ENCODE peak calls at places on chromosomes 5 and 9, in seven cellular contexts. V is transverse colon, N is HCT116, Z is K562, U is Panc1, J is stomach, C is prostate gland. K is an unnamed sample.

GRCh38 chr5:67289763-67290521 is 93.3 kb upstream of the CD180 start:
- DNase-seq in U (no peak), Z (no peak), V (peak), J (no peak), C (no peak), N (no peak), K (no peak)

GRCh38 chr5:98365126-98365525 is 408.3 kb upstream of the RGMB start:
- DNase-seq in U (no peak), J (peak), N (no peak), V (peak), Z (no peak), C (no peak), K (no peak)

GRCh38 chr9:68507098-68507795 is 33.4 kb downstream of the TMEM252 start:
- DNase-seq in U (no peak), C (no peak), V (no peak), Z (peak), J (no peak), N (peak), K (no peak)

GRCh38 chr5:131899686-131900085 is 45.8 kb downstream of the MEIKIN start:
- DNase-seq in N (no peak), V (no peak), J (no peak), Z (no peak), C (no peak), U (no peak), K (no peak)

GRCh38 chr9:98964201-98964600 is 20.5 kb downstream of the COL15A1 start:
- DNase-seq in C (no peak), Z (no peak), U (no peak), V (no peak), N (no peak), J (no peak), K (no peak)

GRCh38 chr5:56479701-56480304 is 246.7 kb upstream of the ANKRD55 start:
- DNase-seq in Z (no peak), C (no peak), N (no peak), U (no peak), V (no peak), J (no peak), K (no peak)

GRCh38 chr9:133470988-133471387 is 7.9 kb downstream of the SLC2A6 start:
- DNase-seq in J (no peak), C (no peak), Z (no peak), U (no peak), V (no peak), N (no peak), K (peak)

GRCh38 chr5:61123145-61123544 is 39.1 kb downstream of the SMIM15 start:
- DNase-seq in V (peak), J (no peak), C (no peak), Z (no peak), N (no peak), U (no peak), K (no peak)

GRCh38 chr9:106753155-106753671 is 109.8 kb upstream of the ZNF462 start:
- DNase-seq in Z (no peak), U (peak), C (no peak), J (no peak), V (no peak), N (no peak), K (peak)

GRCh38 chr9:83965350-83966208 is 14.4 kb downstream of the HNRNPK start:
- DNase-seq in U (no peak), C (no peak), V (no peak), J (no peak), Z (peak), N (no peak), K (no peak)

GRCh38 chr5:66814146-66814991 is 218.2 kb downstream of the MAST4 start:
- DNase-seq in J (no peak), Z (peak), N (peak), U (peak), C (peak), V (peak), K (no peak)

GRCh38 chr5:115461506-115462290 is 82.9 kb downstream of the FEM1C start:
- DNase-seq in C (no peak), J (no peak), N (peak), U (no peak), Z (no peak), V (no peak), K (no peak)

GRCh38 chr5:9932770-9933169 is 302.6 kb upstream of the TAS2R1 start:
- DNase-seq in V (no peak), C (no peak), U (no peak), J (no peak), N (peak), Z (peak), K (no peak)

GRCh38 chr5:172881691-172882370 is 47.8 kb downstream of the ERGIC1 start:
- DNase-seq in C (no peak), J (peak), V (no peak), U (no peak), Z (peak), N (peak), K (no peak)

GRCh38 chr5:133075572-133076536 is 24.0 kb downstream of the HSPA4 start:
- DNase-seq in N (no peak), U (no peak), V (no peak), J (no peak), C (no peak), Z (no peak), K (no peak)

GRCh38 chr5:39599721-39600431 is 175.1 kb upstream of the DAB2 start:
- DNase-seq in V (no peak), C (no peak), N (peak), U (no peak), Z (peak), J (no peak), K (peak)

GRCh38 chr5:109529520-109529919 is 119.7 kb upstream of the PJA2 start:
- DNase-seq in C (peak), V (no peak), Z (peak), J (peak), N (no peak), U (no peak), K (no peak)

DNA sequence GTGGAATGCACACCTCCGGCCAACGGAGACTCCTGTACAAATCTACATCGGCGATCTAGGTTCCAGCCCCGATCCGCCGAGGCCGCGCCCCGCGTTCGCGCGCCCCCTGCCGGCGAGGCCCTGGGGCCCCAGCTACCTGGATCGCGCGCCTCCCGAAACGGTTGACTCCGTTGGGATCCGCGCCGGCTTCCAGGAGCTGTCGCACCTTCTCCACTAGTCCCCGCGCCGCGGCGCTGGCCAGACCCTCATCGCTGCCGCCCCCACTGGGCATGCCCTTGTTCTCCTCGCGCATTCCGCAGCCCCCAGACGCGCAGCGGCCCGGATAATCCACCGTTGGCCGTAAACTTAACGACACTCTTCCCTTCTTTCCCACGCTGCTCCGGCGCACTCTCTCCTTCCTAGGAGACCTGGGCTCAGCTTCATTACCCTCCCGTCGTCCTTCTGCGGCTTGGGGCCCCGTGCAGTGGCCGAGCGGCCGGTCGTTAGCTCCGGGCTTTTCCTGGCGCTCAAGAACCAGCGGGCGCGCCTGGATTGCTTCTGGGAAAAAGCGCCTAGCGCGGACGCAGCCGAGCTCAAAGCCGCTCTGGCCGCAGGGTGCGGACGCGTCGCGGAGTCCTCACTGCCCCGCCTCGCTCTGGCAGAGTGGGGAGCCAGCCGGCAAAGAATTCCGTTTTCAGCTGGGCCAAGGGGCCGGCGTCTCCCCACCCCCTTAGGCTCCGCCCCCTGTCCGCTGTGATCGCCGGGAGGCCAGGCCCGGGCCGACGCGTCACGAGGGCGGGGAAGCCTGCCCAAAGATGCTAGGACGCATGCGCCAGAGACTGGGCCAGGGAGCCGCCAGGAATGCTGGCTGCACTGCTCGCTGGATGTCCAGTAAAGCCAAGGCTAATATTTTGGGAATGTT is at the start of gene CDKN2B:
- DNase-seq in U (no peak), V (peak), Z (no peak), N (peak), C (peak), J (peak), K (peak)
- TF ChIP-seq CTCF in U (no peak), V (peak), Z (no peak), N (peak), C (peak), J (peak), K (peak)

GRCh38 chr9:114449236-114449635 is 56.0 kb downstream of the WHRN start:
- DNase-seq in V (no peak), Z (no peak), C (no peak), J (no peak), U (no peak), N (no peak), K (no peak)

GRCh38 chr9:114450833-114451706 is 54.2 kb downstream of the WHRN start:
- DNase-seq in N (no peak), C (no peak), J (no peak), Z (no peak), U (no peak), V (no peak), K (no peak)

GRCh38 chr9:114451707-114452031 is 53.6 kb downstream of the WHRN start:
- DNase-seq in N (no peak), U (no peak), Z (no peak), C (no peak), V (no peak), J (no peak), K (no peak)

GRCh38 chr9:114448706-114449105 is 56.6 kb downstream of the WHRN start:
- DNase-seq in J (no peak), V (no peak), N (no peak), U (no peak), C (no peak), Z (no peak), K (peak)

GRCh38 chr9:114450181-114450580 is 55.1 kb downstream of the WHRN start:
- DNase-seq in C (no peak), U (no peak), V (no peak), J (no peak), N (no peak), Z (no peak), K (no peak)
- TF ChIP-seq POLR2AphosphoS5 in C (no peak), U (no peak), V (no peak), J (no peak), N (no peak), Z (no peak), K (no peak)

GRCh38 chr5:69416699-69417098 is 1.8 kb downstream of the MARVELD2 start:
- DNase-seq in J (no peak), N (no peak), U (no peak), Z (no peak), V (no peak), C (no peak), K (no peak)

GRCh38 chr5:69414885-69415583 is at the start of gene MARVELD2:
- DNase-seq in Z (no peak), V (peak), J (peak), N (peak), C (peak), U (peak), K (no peak)

GRCh38 chr5:69418559-69418958 is 3.6 kb downstream of the MARVELD2 start:
- DNase-seq in J (no peak), U (no peak), V (no peak), Z (no peak), C (no peak), N (no peak), K (no peak)

GRCh38 chr5:69415584-69415958 is 655 bp downstream of the MARVELD2 start:
- DNase-seq in Z (no peak), C (peak), U (no peak), J (peak), N (peak), V (peak), K (no peak)

GRCh38 chr5:69416180-69416579 is 1.3 kb downstream of the MARVELD2 start:
- DNase-seq in Z (no peak), C (no peak), N (no peak), U (no peak), J (no peak), V (no peak), K (no peak)
- H3K4me3 ChIP-seq in Z (no peak), C (peak), N (peak), U (no peak), J (peak), V (peak), K (no peak)

GRCh38 chr9:77944556-77945261 is 86.9 kb downstream of the GNAQ start:
- DNase-seq in N (no peak), Z (no peak), V (peak), U (no peak), C (peak), J (no peak), K (peak)
- TF ChIP-seq CTCF in N (no peak), Z (no peak), V (no peak), U (no peak), C (no peak), J (no peak), K (no peak)

GRCh38 chr5:159050408-159051091 is 49.2 kb downstream of the EBF1 start:
- DNase-seq in C (no peak), Z (no peak), V (no peak), U (no peak), J (no peak), N (no peak), K (no peak)
- TF ChIP-seq POLR2AphosphoS5 in C (no peak), Z (no peak), V (no peak), U (no peak), J (no peak), N (no peak), K (no peak)

GRCh38 chr5:16179511-16179935 is at the start of gene MARCHF11:
- DNase-seq in N (no peak), U (no peak), C (no peak), Z (no peak), J (no peak), V (no peak), K (no peak)

GRCh38 chr5:16179936-16180788 is 571 bp upstream of the MARCHF11 start:
- DNase-seq in V (no peak), C (no peak), Z (no peak), U (no peak), N (no peak), J (no peak), K (no peak)

GRCh38 chr5:16178745-16179372 is 732 bp downstream of the MARCHF11 start:
- DNase-seq in Z (peak), U (no peak), J (peak), N (no peak), C (peak), V (peak), K (no peak)

GRCh38 chr5:16180789-16181082 is 1.1 kb upstream of the MARCHF11 start:
- DNase-seq in U (no peak), Z (no peak), J (no peak), C (no peak), V (no peak), N (no peak), K (no peak)
- H3K4me3 ChIP-seq in U (no peak), Z (no peak), J (no peak), C (no peak), V (no peak), N (no peak), K (no peak)

GRCh38 chr5:170603578-170604565 is 100.1 kb downstream of the KCNIP1 start:
- DNase-seq in U (no peak), J (no peak), N (peak), V (peak), C (peak), Z (peak), K (peak)
- TF ChIP-seq CTCF in U (peak), J (peak), N (peak), V (peak), C (peak), Z (peak), K (peak)

GRCh38 chr9:120730661-120731514 is 16.6 kb upstream of the MEGF9 start:
- DNase-seq in Z (no peak), J (peak), V (no peak), U (peak), C (no peak), N (no peak), K (no peak)
- TF ChIP-seq POLR2AphosphoS5 in Z (no peak), J (peak), V (no peak), U (peak), C (no peak), N (no peak), K (no peak)

GRCh38 chr9:4573634-4574391 is 83.5 kb downstream of the SLC1A1 start:
- DNase-seq in U (no peak), C (peak), V (no peak), J (no peak), N (no peak), Z (no peak), K (no peak)

GRCh38 chr9:4569101-4569500 is 78.8 kb downstream of the SLC1A1 start:
- DNase-seq in U (no peak), J (no peak), Z (no peak), N (no peak), V (no peak), C (no peak), K (no peak)

GRCh38 chr9:4573176-4573575 is 82.9 kb downstream of the SLC1A1 start:
- DNase-seq in C (no peak), Z (no peak), J (no peak), N (no peak), V (no peak), U (no peak), K (no peak)

GRCh38 chr9:4574657-4575243 is 84.5 kb downstream of the SLC1A1 start:
- DNase-seq in Z (no peak), V (no peak), U (no peak), J (no peak), N (no peak), C (no peak), K (peak)

GRCh38 chr9:4572184-4572826 is 82.0 kb downstream of the SLC1A1 start:
- DNase-seq in N (no peak), J (no peak), V (no peak), C (no peak), Z (no peak), U (no peak), K (no peak)
- H3K4me3 ChIP-seq in N (no peak), J (no peak), V (no peak), C (no peak), Z (no peak), U (no peak), K (no peak)